ENCODE peak calls at places on chromosomes 16 and 17, in six cellular contexts. One of them, this sample, is unnamed. For H3F3A, the result is how much of the 10 kb centered on the place peaks cover.

GRCh38 chr17:36943250-36944220 is 5.2 kb upstream of the AATF start:
- DNase-seq in PC-3: no peak
- DNase-seq in MM.1S: no peak
- DNase-seq in GM23248: no peak
- DNase-seq in neural progenitor cell: peak
- DNase-seq in GM23338: peak
- DNase-seq in this sample: no peak

GRCh38 chr17:14840616-14841231 is 424.4 kb downstream of the PMP22 start:
- DNase-seq in GM23248: peak
- DNase-seq in PC-3: no peak
- DNase-seq in GM23338: no peak
- DNase-seq in neural progenitor cell: no peak
- DNase-seq in MM.1S: no peak
- DNase-seq in this sample: no peak

GRCh38 chr16:53511403-53512280 is 8.6 kb upstream of the AKTIP start:
- DNase-seq in neural progenitor cell: no peak
- DNase-seq in MM.1S: no peak
- DNase-seq in GM23248: no peak
- DNase-seq in PC-3: peak
- DNase-seq in GM23338: no peak
- DNase-seq in this sample: peak

GRCh38 chr17:33240397-33240796 is 52.7 kb downstream of the ASIC2 start:
- DNase-seq in GM23248: no peak
- DNase-seq in PC-3: no peak
- DNase-seq in neural progenitor cell: peak
- DNase-seq in MM.1S: no peak
- DNase-seq in GM23338: no peak
- DNase-seq in this sample: no peak

GRCh38 chr17:78185981-78186688 is 717 bp downstream of the TK1 start:
- DNase-seq in GM23338: no peak
- DNase-seq in MM.1S: peak
- DNase-seq in neural progenitor cell: peak
- DNase-seq in GM23248: peak
- DNase-seq in PC-3: peak
- DNase-seq in this sample: peak

GRCh38 chr16:82046541-82046940 is 11.5 kb downstream of the HSD17B2 start:
- DNase-seq in MM.1S: no peak
- DNase-seq in PC-3: no peak
- DNase-seq in neural progenitor cell: no peak
- DNase-seq in GM23338: no peak
- DNase-seq in GM23248: no peak
- DNase-seq in this sample: no peak

GRCh38 chr16:84774810-84775209 is 45.0 kb upstream of the CRISPLD2 start:
- DNase-seq in GM23338: no peak
- DNase-seq in PC-3: peak
- DNase-seq in MM.1S: no peak
- DNase-seq in neural progenitor cell: no peak
- DNase-seq in GM23248: peak
- DNase-seq in this sample: no peak

GRCh38 chr17:13346081-13346533 is 255.6 kb downstream of the HS3ST3A1 start:
- DNase-seq in MM.1S: no peak
- DNase-seq in PC-3: peak
- DNase-seq in neural progenitor cell: no peak
- DNase-seq in GM23248: peak
- DNase-seq in GM23338: peak
- DNase-seq in this sample: no peak

GRCh38 chr16:24851700-24852099 is 5.9 kb downstream of the SLC5A11 start:
- DNase-seq in MM.1S: no peak
- DNase-seq in neural progenitor cell: no peak
- DNase-seq in GM23248: peak
- DNase-seq in GM23338: no peak
- DNase-seq in PC-3: peak
- DNase-seq in this sample: no peak

GRCh38 chr16:67312450-67313118 is 14.0 kb downstream of the KCTD19 start:
- DNase-seq in neural progenitor cell: no peak
- DNase-seq in GM23338: no peak
- DNase-seq in MM.1S: no peak
- DNase-seq in GM23248: no peak
- DNase-seq in PC-3: peak
- DNase-seq in this sample: no peak

GRCh38 chr16:49592507-49593422 is 219.2 kb downstream of the C16orf78 start:
- DNase-seq in GM23248: peak
- DNase-seq in PC-3: peak
- DNase-seq in neural progenitor cell: peak
- DNase-seq in GM23338: peak
- DNase-seq in MM.1S: peak
- DNase-seq in this sample: no peak

GRCh38 chr17:9576521-9577401 is at the start of gene CFAP52:
- DNase-seq in PC-3: peak
- DNase-seq in GM23248: peak
- DNase-seq in neural progenitor cell: peak
- DNase-seq in MM.1S: peak
- DNase-seq in GM23338: peak
- DNase-seq in this sample: peak

GRCh38 chr17:82029391-82029790 is 2.1 kb upstream of the RAC3 start:
- DNase-seq in GM23248: no peak
- DNase-seq in MM.1S: no peak
- DNase-seq in GM23338: no peak
- DNase-seq in neural progenitor cell: no peak
- DNase-seq in PC-3: no peak
- DNase-seq in this sample: no peak

GRCh38 chr17:78658281-78658785 is 81.1 kb upstream of the DNAH17 start:
- DNase-seq in GM23338: no peak
- DNase-seq in MM.1S: no peak
- DNase-seq in PC-3: no peak
- DNase-seq in neural progenitor cell: no peak
- DNase-seq in GM23248: peak
- DNase-seq in this sample: no peak

GRCh38 chr17:68775338-68775737 is 174.2 kb upstream of the FAM20A start:
- DNase-seq in GM23338: no peak
- DNase-seq in neural progenitor cell: no peak
- DNase-seq in PC-3: peak
- DNase-seq in GM23248: peak
- DNase-seq in MM.1S: no peak
- DNase-seq in this sample: no peak

GRCh38 chr17:73419051-73419450 is 107.2 kb upstream of the CDC42EP4 start:
- DNase-seq in PC-3: no peak
- DNase-seq in GM23248: no peak
- DNase-seq in GM23338: no peak
- DNase-seq in neural progenitor cell: no peak
- DNase-seq in MM.1S: no peak
- DNase-seq in this sample: no peak

GRCh38 chr17:80118601-80119270 is 17.4 kb downstream of the GAA start:
- DNase-seq in neural progenitor cell: no peak
- DNase-seq in MM.1S: no peak
- DNase-seq in GM23248: no peak
- DNase-seq in GM23338: no peak
- DNase-seq in PC-3: no peak
- DNase-seq in this sample: no peak

GRCh38 chr17:55768946-55769624 is 18.2 kb downstream of the PCTP start:
- DNase-seq in GM23338: no peak
- DNase-seq in PC-3: no peak
- DNase-seq in neural progenitor cell: no peak
- DNase-seq in GM23248: peak
- DNase-seq in MM.1S: no peak
- DNase-seq in this sample: no peak

GRCh38 chr16:75099738-75100615 is 16.6 kb downstream of the LDHD start:
- DNase-seq in neural progenitor cell: no peak
- DNase-seq in GM23248: no peak
- DNase-seq in GM23338: no peak
- DNase-seq in MM.1S: no peak
- DNase-seq in PC-3: no peak
- DNase-seq in this sample: no peak

GRCh38 chr17:74820037-74820436 is 39.6 kb downstream of the GRIN2C start:
- DNase-seq in GM23338: no peak
- DNase-seq in neural progenitor cell: no peak
- DNase-seq in PC-3: no peak
- DNase-seq in GM23248: no peak
- DNase-seq in MM.1S: no peak
- DNase-seq in this sample: no peak

GRCh38 chr16:51982715-51983680 is 563.9 kb downstream of the TOX3 start:
- DNase-seq in MM.1S: peak
- DNase-seq in PC-3: peak
- DNase-seq in GM23338: peak
- DNase-seq in GM23248: peak
- DNase-seq in neural progenitor cell: peak
- DNase-seq in this sample: no peak

GRCh38 chr17:2111691-2112090 is 56.8 kb downstream of the HIC1 start:
- DNase-seq in neural progenitor cell: no peak
- DNase-seq in MM.1S: no peak
- DNase-seq in GM23248: peak
- DNase-seq in PC-3: peak
- DNase-seq in GM23338: no peak
- DNase-seq in this sample: peak

GRCh38 chr17:78029697-78030096 is 71.2 kb downstream of the TNRC6C start:
- DNase-seq in GM23338: no peak
- DNase-seq in GM23248: no peak
- DNase-seq in neural progenitor cell: no peak
- DNase-seq in PC-3: no peak
- DNase-seq in MM.1S: no peak
- DNase-seq in this sample: no peak

GRCh38 chr16:11686713-11687112 is 18.5 kb downstream of the SNN start:
- DNase-seq in GM23248: no peak
- DNase-seq in PC-3: no peak
- DNase-seq in GM23338: no peak
- DNase-seq in neural progenitor cell: no peak
- DNase-seq in MM.1S: peak
- DNase-seq in this sample: no peak

GRCh38 chr16:11689031-11689840 is 21.0 kb downstream of the SNN start:
- DNase-seq in GM23248: no peak
- DNase-seq in MM.1S: peak
- DNase-seq in neural progenitor cell: no peak
- DNase-seq in PC-3: no peak
- DNase-seq in GM23338: no peak
- DNase-seq in this sample: no peak

GRCh38 chr16:11685844-11686618 is 17.8 kb downstream of the SNN start:
- DNase-seq in GM23248: peak
- DNase-seq in PC-3: peak
- DNase-seq in GM23338: no peak
- DNase-seq in neural progenitor cell: no peak
- DNase-seq in MM.1S: no peak
- DNase-seq in this sample: no peak

GRCh38 chr16:11687606-11688519 is 19.6 kb downstream of the SNN start:
- DNase-seq in GM23338: no peak
- DNase-seq in PC-3: no peak
- DNase-seq in neural progenitor cell: no peak
- DNase-seq in MM.1S: peak
- DNase-seq in GM23248: no peak
- DNase-seq in this sample: no peak

DNA sequence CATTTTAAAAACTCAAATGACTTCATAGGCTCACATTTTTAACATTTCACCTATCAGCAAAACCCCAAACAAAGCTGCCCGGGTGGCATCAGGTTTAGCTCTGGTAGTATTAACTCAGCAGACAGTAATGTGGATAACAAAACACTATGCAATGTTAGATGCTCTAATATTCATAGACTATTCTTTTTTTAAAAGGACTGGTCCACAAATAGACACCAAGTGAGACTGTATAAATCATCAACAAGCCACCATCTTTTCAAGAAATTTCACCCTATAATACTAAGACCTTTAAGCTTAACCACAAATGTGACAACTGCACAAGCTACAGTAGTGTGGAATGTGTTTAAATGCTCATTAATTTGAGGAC is 20.2 kb downstream of the SNN start:
- DNase-seq in PC-3: no peak
- DNase-seq in MM.1S: no peak
- DNase-seq in neural progenitor cell: no peak
- DNase-seq in GM23248: no peak
- DNase-seq in GM23338: no peak
- DNase-seq in this sample: no peak
- H3K27ac ChIP-seq in PC-3: no peak
- H3K27ac ChIP-seq in MM.1S: peak
- H3K27ac ChIP-seq in neural progenitor cell: no peak
- H3K27ac ChIP-seq in GM23248: no peak
- H3K27ac ChIP-seq in GM23338: no peak
- H3K27ac ChIP-seq in this sample: no peak

GRCh38 chr17:58331815-58332719 is 3.5 kb upstream of the TSPOAP1 start:
- DNase-seq in MM.1S: peak
- DNase-seq in PC-3: no peak
- DNase-seq in GM23338: no peak
- DNase-seq in GM23248: no peak
- DNase-seq in neural progenitor cell: no peak
- DNase-seq in this sample: no peak
- H3F3A ChIP-seq in MM.1S: half or more
- H3F3A ChIP-seq in PC-3: under half
- H3F3A ChIP-seq in GM23338: under half
- H3F3A ChIP-seq in GM23248: under half
- H3F3A ChIP-seq in neural progenitor cell: under half
- H3F3A ChIP-seq in this sample: under half

GRCh38 chr17:39166437-39167335 is 725 bp upstream of the ARL5C start:
- DNase-seq in neural progenitor cell: no peak
- DNase-seq in PC-3: no peak
- DNase-seq in GM23338: no peak
- DNase-seq in MM.1S: no peak
- DNase-seq in GM23248: no peak
- DNase-seq in this sample: no peak

GRCh38 chr17:39165844-39166349 is at the start of gene ARL5C:
- DNase-seq in PC-3: no peak
- DNase-seq in MM.1S: no peak
- DNase-seq in GM23248: no peak
- DNase-seq in neural progenitor cell: no peak
- DNase-seq in GM23338: no peak
- DNase-seq in this sample: no peak

GRCh38 chr17:39167492-39167891 is 1.5 kb upstream of the ARL5C start:
- DNase-seq in GM23338: no peak
- DNase-seq in GM23248: no peak
- DNase-seq in PC-3: no peak
- DNase-seq in MM.1S: peak
- DNase-seq in neural progenitor cell: no peak
- DNase-seq in this sample: no peak

GRCh38 chr17:39164675-39165143 is 1.3 kb downstream of the ARL5C start:
- DNase-seq in MM.1S: peak
- DNase-seq in neural progenitor cell: peak
- DNase-seq in PC-3: peak
- DNase-seq in GM23338: peak
- DNase-seq in GM23248: peak
- DNase-seq in this sample: peak

GRCh38 chr17:39165178-39165843 is 650 bp downstream of the ARL5C start:
- DNase-seq in MM.1S: no peak
- DNase-seq in neural progenitor cell: peak
- DNase-seq in PC-3: no peak
- DNase-seq in GM23338: peak
- DNase-seq in GM23248: peak
- DNase-seq in this sample: no peak
- TF ChIP-seq EZH2 in MM.1S: no peak
- TF ChIP-seq EZH2 in neural progenitor cell: peak
- TF ChIP-seq EZH2 in PC-3: no peak
- TF ChIP-seq EZH2 in GM23338: peak
- TF ChIP-seq EZH2 in GM23248: no peak
- TF ChIP-seq EZH2 in this sample: no peak

DNA sequence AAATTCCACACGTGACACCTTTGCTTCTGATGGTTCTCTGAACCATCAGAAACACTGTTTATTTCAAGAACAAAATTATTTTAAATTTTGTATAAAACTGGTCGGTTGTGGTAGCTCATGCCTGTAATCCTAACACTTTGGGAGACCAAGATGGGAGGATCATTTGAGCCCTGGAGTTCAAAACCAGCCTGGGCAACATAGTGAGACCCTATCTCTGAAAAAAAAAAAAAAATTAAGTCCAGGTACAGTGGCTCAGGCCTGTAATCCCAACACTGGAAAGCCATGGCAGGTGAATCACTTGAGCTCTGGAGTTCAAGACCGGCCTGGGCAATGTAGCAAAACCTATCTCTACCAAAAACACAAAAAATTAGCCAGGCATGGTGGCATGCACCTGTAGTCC is 8.3 kb upstream of the KANSL1 start:
- DNase-seq in GM23248: no peak
- DNase-seq in GM23338: no peak
- DNase-seq in MM.1S: no peak
- DNase-seq in PC-3: no peak
- DNase-seq in neural progenitor cell: no peak
- DNase-seq in this sample: no peak
- H3K27ac ChIP-seq in GM23248: no peak
- H3K27ac ChIP-seq in GM23338: no peak
- H3K27ac ChIP-seq in MM.1S: no peak
- H3K27ac ChIP-seq in PC-3: no peak
- H3K27ac ChIP-seq in neural progenitor cell: no peak
- H3K27ac ChIP-seq in this sample: no peak